ENCODE peak calls at places on chromosomes 7 and 10, in ten cellular contexts. A, Z, T, L, C, R, W, K, I and B are unnamed samples.

GRCh38 chr7:106717997-106718871 is 57.3 kb upstream of the CCDC71L start:
- DNase-seq in Z (peak), A (peak), I (no peak), W (no peak), T (no peak), K (peak), R (peak), L (no peak), C (peak), B (peak)

GRCh38 chr10:92750788-92751533 is 61.2 kb downstream of the HHEX start:
- DNase-seq in Z (no peak), I (no peak), R (no peak), A (no peak), T (no peak), L (no peak), C (peak), W (no peak), K (peak), B (peak)

GRCh38 chr10:59873924-59874323 is 32.4 kb downstream of the CCDC6 start:
- DNase-seq in A (no peak), R (peak), L (no peak), C (no peak), K (no peak), I (no peak), T (no peak), Z (no peak), W (no peak), B (no peak)

GRCh38 chr7:33107136-33108066 is 1.8 kb downstream of the RP9 start:
- DNase-seq in L (no peak), A (peak), C (peak), R (peak), Z (peak), K (no peak), T (no peak), I (peak), W (no peak), B (peak)

GRCh38 chr7:97017197-97018125 is 7.2 kb downstream of the DLX5 start:
- DNase-seq in C (no peak), A (no peak), W (no peak), L (no peak), I (no peak), T (no peak), Z (no peak), R (no peak), K (peak), B (no peak)

GRCh38 chr7:44885394-44886317 is at the start of gene PURB:
- DNase-seq in T (peak), R (peak), W (peak), Z (peak), I (peak), A (peak), K (peak), C (peak), L (peak), B (peak)

GRCh38 chr10:124417846-124418725 is 637 bp downstream of the OAT start:
- DNase-seq in A (peak), I (peak), T (peak), R (peak), C (peak), W (peak), K (peak), Z (peak), L (peak), B (peak)

GRCh38 chr10:95835149-95835860 is 72.5 kb upstream of the CC2D2B start:
- DNase-seq in K (no peak), I (no peak), W (no peak), Z (no peak), T (no peak), R (no peak), C (peak), L (no peak), A (no peak), B (peak)

GRCh38 chr7:142513221-142513955 is 235.9 kb upstream of the PRSS1 start:
- DNase-seq in C (peak), T (no peak), L (no peak), Z (no peak), W (no peak), R (no peak), I (no peak), K (no peak), A (no peak), B (peak)

DNA sequence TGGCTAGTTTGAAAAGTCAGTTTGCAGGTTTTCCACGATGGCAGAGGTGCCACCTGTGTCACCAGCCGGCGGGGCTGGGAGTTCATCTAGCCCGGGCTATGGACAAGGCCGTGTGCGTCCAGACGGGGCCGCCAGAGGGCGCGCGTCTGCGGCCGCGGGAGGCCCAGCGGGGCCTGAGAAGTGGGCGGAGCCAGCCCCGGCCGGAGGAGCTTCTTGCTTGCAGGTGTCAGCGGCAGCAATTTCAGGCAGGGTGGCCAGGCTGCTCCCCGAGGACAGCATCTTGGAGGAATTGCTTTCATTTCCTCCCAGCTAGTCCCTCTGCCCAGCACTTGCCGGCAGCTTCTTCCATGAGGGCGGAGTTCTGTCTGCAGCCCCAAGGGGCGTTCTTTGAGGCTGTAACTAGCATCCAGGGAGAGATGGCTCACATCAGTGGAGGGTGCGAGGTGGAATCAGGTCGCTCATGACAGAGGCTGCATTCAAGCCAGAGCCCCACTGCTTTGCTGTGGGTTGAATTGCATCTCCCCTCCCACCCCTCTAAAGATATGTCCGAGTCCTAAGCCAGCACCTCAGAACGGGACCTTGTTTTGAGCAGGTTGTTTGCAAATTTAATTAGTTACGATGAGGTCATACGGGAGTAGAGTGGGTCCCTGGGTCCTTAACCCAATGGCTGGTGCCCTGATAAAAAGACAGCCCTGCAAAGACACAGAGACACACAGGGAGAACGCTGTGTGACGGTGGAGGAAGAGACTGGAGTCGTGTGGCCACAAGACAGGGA is 85.9 kb upstream of the MKI67 start:
- DNase-seq in K (peak), I (peak), R (peak), C (peak), A (peak), Z (peak), L (peak), T (peak), W (peak), B (peak)
- H3K4me3 ChIP-seq in K (no peak), I (no peak), R (no peak), C (no peak), A (no peak), Z (no peak), L (no peak), T (no peak), W (no peak), B (peak)

GRCh38 chr7:55574062-55574717 is 1.9 kb upstream of the VOPP1 start:
- DNase-seq in K (peak), A (peak), I (no peak), W (no peak), L (no peak), T (no peak), C (peak), Z (no peak), R (no peak), B (peak)
- TF ChIP-seq CTCF in K (no peak), A (no peak), I (no peak), W (no peak), L (no peak), T (no peak), C (no peak), Z (no peak), R (no peak), B (no peak)

GRCh38 chr7:99120916-99121315 is 23.0 kb downstream of the SMURF1 start:
- DNase-seq in A (no peak), T (no peak), C (no peak), R (no peak), W (no peak), K (peak), L (no peak), I (no peak), Z (no peak), B (no peak)
- H3K4me3 ChIP-seq in A (no peak), T (no peak), C (no peak), R (no peak), W (no peak), K (no peak), L (no peak), I (no peak), Z (no peak), B (no peak)

GRCh38 chr10:22002531-22003110 is 909 bp downstream of the DNAJC1 start:
- DNase-seq in T (no peak), C (peak), I (no peak), A (peak), L (no peak), R (peak), Z (peak), K (peak), W (no peak), B (peak)

GRCh38 chr10:22003964-22004281 is 393 bp upstream of the DNAJC1 start:
- DNase-seq in W (no peak), Z (no peak), K (no peak), R (no peak), T (no peak), L (no peak), A (no peak), I (no peak), C (no peak), B (no peak)

GRCh38 chr10:22005763-22006162 is 2.2 kb upstream of the DNAJC1 start:
- DNase-seq in W (no peak), I (no peak), A (no peak), K (no peak), L (no peak), Z (no peak), R (peak), T (no peak), C (no peak), B (no peak)

GRCh38 chr10:22006379-22006884 is 2.9 kb upstream of the DNAJC1 start:
- DNase-seq in T (no peak), W (no peak), A (no peak), C (no peak), L (no peak), I (no peak), Z (no peak), K (no peak), R (no peak), B (no peak)

DNA sequence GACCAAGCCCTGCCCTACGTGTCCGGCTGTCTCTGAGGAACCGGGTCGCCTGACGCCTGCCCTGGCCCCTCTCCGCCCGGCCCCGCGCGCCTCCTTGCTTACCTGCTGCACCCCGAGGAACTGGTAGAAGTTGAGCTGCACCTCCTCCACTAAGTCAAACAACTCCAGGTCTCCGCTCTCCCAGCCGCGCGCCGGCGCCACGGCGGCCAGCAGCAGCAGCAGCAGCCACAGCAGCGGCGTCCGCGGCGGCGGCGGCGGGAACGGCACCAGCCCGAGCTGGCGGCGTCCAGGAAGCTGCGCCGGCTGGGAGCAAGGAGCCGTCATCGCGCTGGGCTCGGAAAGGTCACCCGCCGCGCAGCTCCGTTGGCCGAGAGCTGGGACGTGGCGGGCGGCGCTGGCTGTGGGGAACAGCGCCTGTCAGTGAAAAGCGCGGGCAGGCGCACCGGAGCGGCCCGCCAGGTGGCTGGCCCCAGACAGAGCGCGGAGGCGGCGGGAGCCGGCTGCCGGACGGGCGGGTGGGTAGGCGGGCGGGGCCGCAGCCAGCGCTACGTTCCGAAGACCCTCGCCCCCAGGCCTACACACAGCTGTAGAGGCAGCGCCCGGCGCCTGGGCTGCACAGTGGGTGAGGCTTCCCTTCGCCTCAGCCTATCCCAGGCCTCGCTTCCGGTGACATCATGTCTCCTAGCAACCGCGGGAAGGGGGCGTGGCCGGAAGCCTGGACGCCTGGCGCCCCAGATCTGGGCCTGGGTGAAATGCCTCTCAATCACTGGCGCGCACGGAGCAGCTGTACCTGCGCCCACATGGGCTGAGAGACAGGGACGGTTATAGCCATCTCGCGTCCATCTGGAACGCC is at the start of gene DNAJC1:
- DNase-seq in W (peak), Z (peak), L (peak), C (peak), A (peak), I (peak), K (peak), R (peak), T (peak), B (peak)
- TF ChIP-seq CTCF in W (peak), Z (no peak), L (no peak), C (no peak), A (no peak), I (no peak), K (no peak), R (no peak), T (no peak), B (no peak)

GRCh38 chr10:86397120-86397519 is 30.5 kb upstream of the GRID1 start:
- DNase-seq in T (no peak), I (no peak), R (no peak), W (no peak), A (no peak), Z (no peak), L (no peak), C (no peak), K (no peak), B (no peak)

GRCh38 chr10:86400705-86401587 is 34.4 kb upstream of the GRID1 start:
- DNase-seq in R (peak), K (peak), I (peak), L (peak), Z (no peak), W (peak), T (peak), A (peak), C (peak), B (peak)

GRCh38 chr10:86401588-86402282 is 35.1 kb upstream of the GRID1 start:
- DNase-seq in K (no peak), W (no peak), R (peak), L (peak), C (no peak), T (peak), Z (no peak), A (no peak), I (no peak), B (no peak)

GRCh38 chr10:86399879-86400704 is 33.5 kb upstream of the GRID1 start:
- DNase-seq in K (peak), I (peak), R (peak), L (peak), A (peak), W (peak), T (peak), C (peak), Z (peak), B (peak)

GRCh38 chr10:86399514-86399878 is 32.9 kb upstream of the GRID1 start:
- DNase-seq in R (no peak), Z (no peak), A (no peak), C (no peak), I (no peak), W (no peak), L (no peak), T (no peak), K (no peak), B (no peak)
- H3K4me3 ChIP-seq in R (peak), Z (no peak), A (peak), C (peak), I (no peak), W (no peak), L (no peak), T (no peak), K (peak), B (peak)

GRCh38 chr10:98340946-98341345 is 73.0 kb upstream of the LOXL4 start:
- DNase-seq in T (peak), I (no peak), K (no peak), L (no peak), W (no peak), C (peak), Z (no peak), R (peak), A (no peak), B (no peak)
- TF ChIP-seq CTCF in T (no peak), I (no peak), K (no peak), L (no peak), W (no peak), C (no peak), Z (peak), R (peak), A (no peak), B (no peak)